ENCODE peak calls at places on chromosomes 12 and 14, in seven cellular contexts. F is foreskin fibroblast, Q is A172, H is ELR, J is left ventricle myocardium superior, P is keratinocyte, G is lung. W is an unnamed sample.

GRCh38 chr12:5197127-5197526 is 153.4 kb downstream of the KCNA5 start:
- DNase-seq in H (peak; percentile 71), P (no peak), J (no peak), Q (peak; percentile 55), G (no peak), F (no peak), W (no peak)

GRCh38 chr12:107645630-107646333 is 39.8 kb upstream of the PWP1 start:
- DNase-seq in H (no peak), F (no peak), Q (no peak), P (no peak), J (no peak), G (no peak), W (peak; percentile 14)

GRCh38 chr14:79424462-79424861 is 786.8 kb downstream of the DIO2 start:
- DNase-seq in H (no peak), P (no peak), G (no peak), F (no peak), Q (no peak), J (no peak), W (no peak)

GRCh38 chr12:43816168-43816567 is 10.1 kb upstream of the TWF1 start:
- DNase-seq in Q (no peak), P (peak; percentile 50), H (peak; percentile 53), J (no peak), F (no peak), G (no peak), W (no peak)

GRCh38 chr12:76057316-76057715 is 25.7 kb upstream of the PHLDA1 start:
- DNase-seq in J (no peak), G (no peak), Q (no peak), P (no peak), F (no peak), H (no peak), W (no peak)

GRCh38 chr14:89391123-89391522 is 25.9 kb downstream of the FOXN3 start:
- DNase-seq in Q (no peak), P (no peak), F (no peak), J (no peak), G (no peak), H (no peak), W (no peak)

GRCh38 chr12:127632431-127632830 is 634.5 kb upstream of the TMEM132C start:
- DNase-seq in H (no peak), G (no peak), J (no peak), Q (no peak), F (no peak), P (no peak), W (no peak)

GRCh38 chr12:108950991-108951739 is 69.7 kb downstream of the SVOP start:
- DNase-seq in P (peak; percentile 41), G (peak; percentile 73), J (peak; percentile 77), H (peak; percentile 71), F (peak; percentile 82), Q (peak; percentile 40), W (peak; percentile 50)

GRCh38 chr14:85129907-85130306 is 400.0 kb upstream of the FLRT2 start:
- DNase-seq in Q (no peak), P (no peak), J (no peak), G (no peak), H (no peak), F (no peak), W (no peak)

GRCh38 chr12:105672576-105672975 is 342.1 kb downstream of the C12orf75 start:
- DNase-seq in F (no peak), H (no peak), G (peak; percentile 42), Q (no peak), J (peak; percentile 87), P (no peak), W (no peak)

GRCh38 chr12:116455540-116456306 is 103.5 kb upstream of the MAP1LC3B2 start:
- DNase-seq in P (peak; percentile 83), Q (peak; percentile 87), H (peak; percentile 96), F (peak; percentile 93), J (peak; percentile 74), G (peak; percentile 66), W (no peak)

GRCh38 chr12:51368640-51369517 is 22.3 kb downstream of the GALNT6 start:
- DNase-seq in H (peak; percentile 70), Q (peak; percentile 80), P (no peak), G (peak; percentile 45), F (no peak), J (peak; percentile 47), W (no peak)

GRCh38 chr14:92880851-92881250 is 42.1 kb upstream of the CHGA start:
- DNase-seq in P (no peak), Q (no peak), J (no peak), G (no peak), F (peak; percentile 49), H (peak; percentile 32), W (no peak)

GRCh38 chr14:76729195-76729594 is 32.1 kb upstream of the VASH1 start:
- DNase-seq in H (no peak), Q (no peak), F (no peak), G (no peak), J (no peak), P (no peak), W (no peak)

GRCh38 chr12:3285570-3285969 is 205.4 kb upstream of the PRMT8 start:
- DNase-seq in Q (no peak), G (no peak), H (no peak), P (no peak), J (no peak), F (no peak), W (no peak)

GRCh38 chr14:105858676-105859025 is 332.3 kb downstream of the TMEM121 start:
- DNase-seq in Q (no peak), G (no peak), F (no peak), J (no peak), P (no peak), H (no peak), W (no peak)

GRCh38 chr12:76790564-76791552 is 26.9 kb downstream of the ZDHHC17 start:
- DNase-seq in J (no peak), H (peak; percentile 58), Q (peak; percentile 14), G (no peak), P (no peak), F (peak; percentile 36), W (peak; percentile 1)

GRCh38 chr12:115838952-115839351 is 438.5 kb downstream of the MED13L start:
- DNase-seq in Q (no peak), F (no peak), P (no peak), J (no peak), G (no peak), H (no peak), W (no peak)

GRCh38 chr12:2457215-2458112 is 337.3 kb upstream of the FKBP4 start:
- DNase-seq in H (no peak), F (no peak), J (no peak), P (no peak), Q (no peak), G (no peak), W (no peak)

GRCh38 chr12:92493816-92494215 is 209.0 kb upstream of the PLEKHG7 start:
- DNase-seq in Q (no peak), F (peak; percentile 35), H (no peak), G (no peak), J (no peak), P (no peak), W (no peak)